ENCODE peak calls at places on chromosomes 7 and 10, in ten cellular contexts. O is PC-3; F is lung; W is Peyer's patch; X is naive thymus-derived CD4-positive, alpha-beta T cell; P is IMR-90; C is GM23248; M is psoas muscle; S is esophagus squamous epithelium; H is aorta. D is an unnamed sample.

GRCh38 chr10:118305730-118306129 is 36.4 kb downstream of the FAM204A start:
- DNase-seq in O (no peak), F (no peak), W (no peak), X (no peak), P (no peak), C (no peak), M (no peak), S (no peak), H (no peak), D (no peak)

GRCh38 chr10:89147256-89147655 is 59.9 kb downstream of the CH25H start:
- DNase-seq in O (peak; percentile 54), F (no peak), W (no peak), X (no peak), P (peak; percentile 91), C (peak; percentile 97), M (no peak), S (no peak), H (no peak), D (no peak)

GRCh38 chr10:44395396-44395795 is 10.5 kb upstream of the CXCL12 start:
- DNase-seq in O (no peak), F (no peak), W (no peak), X (no peak), P (no peak), C (no peak), M (no peak), S (no peak), H (no peak), D (peak; percentile 32)

GRCh38 chr7:41567350-41568114 is 135.4 kb downstream of the INHBA start:
- DNase-seq in O (peak; percentile 30), F (no peak), W (no peak), X (no peak), P (peak; percentile 85), C (no peak), M (no peak), S (no peak), H (no peak), D (no peak)

GRCh38 chr7:77327067-77327931 is 88.8 kb downstream of the GSAP start:
- DNase-seq in O (peak; percentile 46), F (peak; percentile 46), W (no peak), X (no peak), P (peak; percentile 91), C (peak; percentile 89), M (no peak), S (no peak), H (no peak), D (no peak)

GRCh38 chr10:95289003-95289920 is 1.5 kb downstream of the PDLIM1 start:
- DNase-seq in O (peak; percentile 71), F (no peak), W (peak; percentile 69), X (no peak), P (no peak), C (peak; percentile 61), M (peak; percentile 57), S (no peak), H (no peak), D (peak; percentile 76)

GRCh38 chr7:22730921-22731654 is 4.1 kb downstream of the IL6 start:
- DNase-seq in O (peak; percentile 94), F (no peak), W (no peak), X (no peak), P (peak; percentile 76), C (peak; percentile 88), M (no peak), S (no peak), H (no peak), D (no peak)

GRCh38 chr10:43808136-43808535 is 159.5 kb upstream of the ZNF32 start:
- DNase-seq in O (no peak), F (no peak), W (no peak), X (no peak), P (peak; percentile 14), C (peak; percentile 10), M (no peak), S (no peak), H (no peak), D (peak; percentile 17)

GRCh38 chr7:7491044-7491443 is 44.6 kb downstream of the COL28A1 start:
- DNase-seq in O (no peak), F (no peak), W (no peak), X (no peak), P (peak; percentile 52), C (peak; percentile 30), M (no peak), S (no peak), H (no peak), D (no peak)

GRCh38 chr10:35224045-35224740 is 97.5 kb downstream of the CREM start:
- DNase-seq in O (no peak), F (no peak), W (no peak), X (no peak), P (no peak), C (no peak), M (no peak), S (no peak), H (no peak), D (no peak)

GRCh38 chr7:74023786-74024185 is 4.2 kb upstream of the ELN start:
- DNase-seq in O (no peak), F (no peak), W (no peak), X (no peak), P (no peak), C (no peak), M (peak; percentile 51), S (no peak), H (no peak), D (no peak)

GRCh38 chr10:131277969-131278368 is 33.6 kb downstream of the TCERG1L start:
- DNase-seq in O (no peak), F (no peak), W (no peak), X (no peak), P (no peak), C (no peak), M (no peak), S (no peak), H (no peak), D (no peak)

GRCh38 chr10:131280101-131280500 is 31.4 kb downstream of the TCERG1L start:
- DNase-seq in O (no peak), F (no peak), W (no peak), X (no peak), P (no peak), C (no peak), M (no peak), S (no peak), H (no peak), D (no peak)

GRCh38 chr10:131277278-131277677 is 34.2 kb downstream of the TCERG1L start:
- DNase-seq in O (no peak), F (no peak), W (no peak), X (no peak), P (no peak), C (no peak), M (no peak), S (no peak), H (no peak), D (no peak)

GRCh38 chr10:131279516-131279915 is 32.0 kb downstream of the TCERG1L start:
- DNase-seq in O (no peak), F (no peak), W (no peak), X (no peak), P (no peak), C (no peak), M (no peak), S (no peak), H (no peak), D (no peak)

GRCh38 chr10:131282961-131283360 is 28.6 kb downstream of the TCERG1L start:
- DNase-seq in O (no peak), F (no peak), W (no peak), X (no peak), P (no peak), C (no peak), M (no peak), S (no peak), H (no peak), D (no peak)
- H3K4me1 ChIP-seq in O (no peaks in the 10 kb centered on the region), F (no peaks in the 10 kb centered on the region), W (no peaks in the 10 kb centered on the region), X (no peaks in the 10 kb centered on the region), P (no peaks in the 10 kb centered on the region), C (no peaks in the 10 kb centered on the region), M (no peaks in the 10 kb centered on the region), S (no peaks in the 10 kb centered on the region), H (no peaks in the 10 kb centered on the region), D (no peaks in the 10 kb centered on the region)

GRCh38 chr10:79162022-79162421 is 93.3 kb downstream of the ZMIZ1 start:
- DNase-seq in O (no peak), F (no peak), W (no peak), X (no peak), P (no peak), C (no peak), M (peak; percentile 54), S (no peak), H (no peak), D (no peak)
- H3K27ac ChIP-seq in O (no peak overlapping the region), F (no peak overlapping the region), W (no peak overlapping the region), X (no peak overlapping the region), P (no peak overlapping the region), C (peak overlapping the region; percentile 99), M (no peak overlapping the region), S (no peak overlapping the region), H (no peak overlapping the region), D (no peak overlapping the region)

DNA sequence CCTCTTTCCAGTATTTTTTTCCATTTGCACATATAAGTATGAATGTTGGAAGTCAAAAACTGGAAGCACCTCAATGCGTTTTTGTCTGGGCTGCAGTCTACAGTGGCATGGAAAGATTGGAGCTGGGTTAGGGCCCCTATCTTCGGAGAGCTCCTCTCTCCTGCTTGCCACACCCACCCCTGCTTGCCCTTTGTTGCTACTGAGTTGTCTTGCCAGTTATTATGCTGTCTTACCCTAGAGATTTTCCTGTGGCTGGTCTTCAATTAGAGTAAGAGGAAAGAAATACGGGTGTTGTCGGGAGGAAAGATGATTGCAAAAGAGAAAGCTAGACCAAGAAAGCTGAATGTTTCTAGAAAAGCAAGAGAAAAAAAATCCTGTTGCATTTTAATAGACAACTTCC is 228.9 kb upstream of the CELF2 start:
- DNase-seq in O (no peak), F (no peak), W (no peak), X (no peak), P (no peak), C (peak; percentile 21), M (peak; percentile 52), S (no peak), H (no peak), D (no peak)
- H3K4me1 ChIP-seq in O (peaks cover 7% of the 10 kb centered on the region), F (peaks cover 3% of the 10 kb centered on the region), W (no peaks in the 10 kb centered on the region), X (no peaks in the 10 kb centered on the region), P (peaks cover 15% of the 10 kb centered on the region), C (peaks cover 64% of the 10 kb centered on the region), M (no peaks in the 10 kb centered on the region), S (no peaks in the 10 kb centered on the region), H (no peaks in the 10 kb centered on the region), D (no peaks in the 10 kb centered on the region)

GRCh38 chr10:133277277-133277992 is 767 bp upstream of the ADAM8 start:
- DNase-seq in O (no peak), F (no peak), W (no peak), X (no peak), P (no peak), C (no peak), M (no peak), S (no peak), H (no peak), D (no peak)

GRCh38 chr10:133277993-133278576 is 1.4 kb upstream of the ADAM8 start:
- DNase-seq in O (peak; percentile 6), F (no peak), W (no peak), X (no peak), P (no peak), C (no peak), M (peak; percentile 54), S (no peak), H (no peak), D (no peak)

GRCh38 chr10:133275683-133276092 is 980 bp downstream of the ADAM8 start:
- DNase-seq in O (peak; percentile 41), F (no peak), W (no peak), X (peak; percentile 21), P (no peak), C (peak; percentile 21), M (no peak), S (no peak), H (no peak), D (peak; percentile 16)

GRCh38 chr10:133276100-133276434 is 601 bp downstream of the ADAM8 start:
- DNase-seq in O (no peak), F (no peak), W (no peak), X (no peak), P (no peak), C (no peak), M (no peak), S (no peak), H (no peak), D (no peak)

GRCh38 chr10:133276435-133277201 is at the start of gene ADAM8:
- DNase-seq in O (peak; percentile 61), F (peak; percentile 54), W (peak; percentile 67), X (peak; percentile 55), P (no peak), C (peak; percentile 59), M (peak; percentile 62), S (no peak), H (no peak), D (peak; percentile 22)
- H3K27ac ChIP-seq in O (peak within 1 kb of the TSS; percentile 98), F (peak within 1 kb of the TSS; percentile 30), W (peak within 1 kb of the TSS; percentile 71), X (peak within 1 kb of the TSS; percentile 80), P (no peak within 1 kb of the TSS), C (no peak within 1 kb of the TSS), M (no peak within 1 kb of the TSS), S (peak within 1 kb of the TSS; percentile 71), H (no peak within 1 kb of the TSS), D (peak within 1 kb of the TSS; percentile 50)